ENCODE peak calls at places on chromosomes 11 and 22, in seven cellular contexts. Z is neuronal stem cell; R is lung microvascular endothelial cell; K is CD4-positive, alpha-beta T cell; A is AG09319; S is mesothelial cell of epicardium; X is SK-N-SH. C is an unnamed sample.
A peak's percentile ranks its signal among the peaks of the same experiment; 100 is the strongest.

GRCh38 chr11:27158763-27159679 is 118.4 kb downstream of the BBOX1 start:
- DNase-seq in Z (peak; percentile 43), R (peak; percentile 78), K (no peak), A (peak; percentile 58), S (no peak), X (peak; percentile 62), C (peak; percentile 81)

GRCh38 chr11:11426226-11426915 is 73.3 kb upstream of the CSNK2A3 start:
- DNase-seq in Z (no peak), R (no peak), K (no peak), A (no peak), S (no peak), X (no peak), C (peak; percentile 62)

GRCh38 chr11:118415739-118416068 is 14.3 kb downstream of the ATP5MG start:
- DNase-seq in Z (no peak), R (peak; percentile 93), K (no peak), A (peak; percentile 93), S (no peak), X (peak; percentile 68), C (peak; percentile 87)

GRCh38 chr22:37273126-37273845 is 9.0 kb upstream of the CYTH4 start:
- DNase-seq in Z (no peak), R (peak; percentile 47), K (no peak), A (no peak), S (no peak), X (no peak), C (no peak)

GRCh38 chr11:91513734-91514133 is 710.9 kb upstream of the FAT3 start:
- DNase-seq in Z (no peak), R (no peak), K (no peak), A (no peak), S (no peak), X (peak; percentile 11), C (no peak)

GRCh38 chr11:131688056-131688693 is 317.8 kb downstream of the NTM start:
- DNase-seq in Z (peak; percentile 56), R (peak; percentile 59), K (no peak), A (peak; percentile 20), S (peak; percentile 62), X (peak; percentile 96), C (peak; percentile 57)

GRCh38 chr11:1131033-1131911 is 26.5 kb upstream of the MUC5AC start:
- DNase-seq in Z (no peak), R (no peak), K (no peak), A (no peak), S (no peak), X (peak; percentile 31), C (no peak)

GRCh38 chr11:95337175-95337957 is 106.4 kb upstream of the SESN3 start:
- DNase-seq in Z (peak; percentile 49), R (peak; percentile 65), K (peak; percentile 9), A (peak; percentile 34), S (no peak), X (no peak), C (peak; percentile 90)

GRCh38 chr11:17760102-17761029 is 25.8 kb downstream of the KCNC1 start:
- DNase-seq in Z (peak; percentile 63), R (peak; percentile 54), K (no peak), A (peak; percentile 10), S (no peak), X (peak; percentile 68), C (peak; percentile 59)

GRCh38 chr11:123375832-123376231 is 54.2 kb upstream of the GRAMD1B start:
- DNase-seq in Z (no peak), R (no peak), K (no peak), A (no peak), S (no peak), X (no peak), C (no peak)

GRCh38 chr11:116962108-116962507 is 124.7 kb upstream of the APOA1 start:
- DNase-seq in Z (no peak), R (no peak), K (no peak), A (no peak), S (no peak), X (no peak), C (no peak)

GRCh38 chr11:23688835-23689234 is 808.0 kb upstream of the LUZP2 start:
- DNase-seq in Z (no peak), R (peak; percentile 34), K (no peak), A (no peak), S (no peak), X (no peak), C (no peak)

GRCh38 chr11:77854838-77855237 is 33.9 kb downstream of the AAMDC start:
- DNase-seq in Z (no peak), R (no peak), K (no peak), A (no peak), S (no peak), X (no peak), C (no peak)